ENCODE peak calls at places on chromosomes 7 and 10, in six cellular contexts. V is lower lobe of right lung, N is NCI-H2171, T is activated T-helper 1 cell treated with Interleukin-2 at 50 U/mL for 16 hours, R is naive B cell, J is uterus. F is an unnamed sample.

GRCh38 chr10:44287408-44287807 is 97.5 kb downstream of the CXCL12 start:
- DNase-seq in R (no peak), T (no peak), J (no peak), N (no peak), V (no peak), F (no peak)

GRCh38 chr10:3485287-3485686 is 299.7 kb downstream of the KLF6 start:
- DNase-seq in T (no peak), R (peak; percentile 82), J (no peak), N (no peak), V (no peak), F (no peak)

GRCh38 chr7:94912085-94912484 is 4.7 kb downstream of the PPP1R9A start:
- DNase-seq in J (no peak), V (no peak), T (no peak), N (no peak), R (no peak), F (no peak)

GRCh38 chr10:14588084-14588937 is 186.4 kb downstream of the FAM107B start:
- DNase-seq in R (no peak), V (no peak), T (no peak), J (no peak), N (no peak), F (peak; percentile 45)

GRCh38 chr10:24952146-24952700 is at the start of gene PRTFDC1:
- DNase-seq in T (no peak), N (peak; percentile 54), J (peak; percentile 63), R (peak; percentile 1), V (peak; percentile 51), F (peak; percentile 46)

GRCh38 chr10:4266387-4267083 is 481.5 kb upstream of the KLF6 start:
- DNase-seq in T (no peak), V (no peak), R (no peak), J (no peak), N (no peak), F (no peak)

GRCh38 chr10:122149138-122149606 is 121.9 kb upstream of the BTBD16 start:
- DNase-seq in T (no peak), N (no peak), R (no peak), V (no peak), J (peak; percentile 79), F (no peak)

GRCh38 chr7:476736-477360 is 42.8 kb downstream of the PDGFA start:
- DNase-seq in V (no peak), T (no peak), N (no peak), J (no peak), R (no peak), F (no peak)

GRCh38 chr7:66277492-66277891 is 72.4 kb downstream of the TPST1 start:
- DNase-seq in R (no peak), N (no peak), T (no peak), J (no peak), V (no peak), F (no peak)

GRCh38 chr7:138752568-138753518 is 45.0 kb upstream of the TMEM213 start:
- DNase-seq in R (peak; percentile 30), V (peak; percentile 61), T (peak; percentile 89), J (peak; percentile 17), N (peak; percentile 89), F (peak; percentile 97)

GRCh38 chr10:67015225-67015624 is 89.4 kb downstream of the LRRTM3 start:
- DNase-seq in T (no peak), J (no peak), N (no peak), V (no peak), R (no peak), F (no peak)

GRCh38 chr7:94654764-94655561 is 970 bp downstream of the SGCE start:
- DNase-seq in R (peak; percentile 24), T (no peak), V (no peak), N (peak; percentile 3), J (peak; percentile 51), F (no peak)

GRCh38 chr10:126063353-126063791 is 167.0 kb downstream of the FANK1 start:
- DNase-seq in T (no peak), V (no peak), N (no peak), R (no peak), J (no peak), F (no peak)

GRCh38 chr10:96690755-96691730 is 29.3 kb downstream of the PIK3AP1 start:
- DNase-seq in N (no peak), T (no peak), V (no peak), J (no peak), R (no peak), F (no peak)

GRCh38 chr10:13503745-13504463 is 24.9 kb downstream of the BEND7 start:
- DNase-seq in V (no peak), R (no peak), N (no peak), J (no peak), T (no peak), F (no peak)

GRCh38 chr10:7513936-7514335 is 103.1 kb upstream of the SFMBT2 start:
- DNase-seq in V (no peak), T (no peak), J (no peak), R (no peak), N (no peak), F (no peak)

GRCh38 chr7:51255536-51256243 is 60.9 kb downstream of the COBL start:
- DNase-seq in R (no peak), V (no peak), J (no peak), N (no peak), T (no peak), F (no peak)

GRCh38 chr7:90261441-90261840 is 16.5 kb downstream of the CFAP69 start:
- DNase-seq in R (no peak), N (no peak), T (no peak), J (no peak), V (no peak), F (no peak)

GRCh38 chr10:129861776-129862530 is 102.1 kb downstream of the EBF3 start:
- DNase-seq in R (no peak), J (no peak), T (no peak), V (no peak), N (no peak), F (no peak)

F was measured in T-helper 2 cell.